ENCODE peak calls at places on chromosomes 11 and 22, in seven cellular contexts. Y is Calu3, K is GM20000, I is prostate gland, F is LHCN-M2, T is AG04449, O is heart left ventricle. P is an unnamed sample.

GRCh38 chr22:41094036-41094435 is 1.6 kb downstream of the EP300 start:
- DNase-seq in K (peak), O (no peak), Y (no peak), I (no peak), F (peak), T (no peak), P (no peak)

GRCh38 chr22:37638351-37639069 is 959 bp upstream of the SH3BP1 start:
- DNase-seq in T (no peak), K (no peak), I (no peak), O (no peak), Y (no peak), F (no peak), P (no peak)

GRCh38 chr11:93017821-93018690 is 48.6 kb downstream of the MTNR1B start:
- DNase-seq in K (no peak), O (no peak), T (no peak), Y (no peak), I (no peak), F (peak), P (no peak)

GRCh38 chr11:13249992-13250391 is 27.6 kb upstream of the BMAL1 start:
- DNase-seq in I (no peak), F (peak), O (no peak), T (no peak), Y (no peak), K (no peak), P (no peak)

GRCh38 chr11:119205080-119205479 is 1.1 kb upstream of the CBL start:
- DNase-seq in I (no peak), K (peak), T (no peak), O (peak), Y (no peak), F (no peak), P (no peak)

GRCh38 chr11:114738954-114739353 is 60.6 kb downstream of the NXPE2 start:
- DNase-seq in T (no peak), K (peak), I (peak), O (no peak), Y (peak), F (peak), P (no peak)

GRCh38 chr11:72778535-72779494 is 15.0 kb downstream of the STARD10 start:
- DNase-seq in K (no peak), I (no peak), F (no peak), Y (no peak), T (no peak), O (no peak), P (no peak)

GRCh38 chr11:132111781-132112380 is 741.5 kb downstream of the NTM start:
- DNase-seq in T (peak), Y (no peak), K (no peak), F (peak), I (no peak), O (no peak), P (no peak)

GRCh38 chr22:43109921-43110443 is 568 bp upstream of the BIK start:
- DNase-seq in T (no peak), K (no peak), I (no peak), F (no peak), O (no peak), Y (no peak), P (no peak)

GRCh38 chr11:125347261-125347585 is 148.8 kb downstream of the FEZ1 start:
- DNase-seq in Y (no peak), K (no peak), T (no peak), I (no peak), O (no peak), F (no peak), P (no peak)

GRCh38 chr22:24703101-24703500 is 71.4 kb downstream of the PIWIL3 start:
- DNase-seq in Y (no peak), F (peak), I (no peak), T (no peak), O (peak), K (no peak), P (no peak)

GRCh38 chr22:39414886-39415285 is 15.3 kb downstream of the TAB1 start:
- DNase-seq in Y (no peak), T (no peak), O (peak), F (no peak), K (no peak), I (no peak), P (no peak)

GRCh38 chr11:67652965-67653845 is 2.7 kb upstream of the ACY3 start:
- DNase-seq in Y (no peak), O (no peak), K (no peak), I (no peak), T (no peak), F (no peak), P (no peak)

GRCh38 chr11:100560606-100561005 is 126.5 kb upstream of the ARHGAP42 start:
- DNase-seq in I (no peak), F (no peak), T (no peak), K (no peak), O (no peak), Y (no peak), P (no peak)

P was measured in lung.